ENCODE peak calls at places on chromosomes 4 and X, in six cellular contexts. One of them, this sample, is unnamed. For H3K9me3, the result is how much of the 10 kb centered on the place peaks cover.

GRCh38 chrX:71586929-71587328 is 8.7 kb downstream of the GCNA start:
- DNase-seq in SJSA1: no peak
- DNase-seq in SK-N-SH: no peak
- DNase-seq in SK-N-MC: no peak
- DNase-seq in thoracic aorta: no peak
- DNase-seq in right atrium auricular region: no peak
- DNase-seq in this sample: no peak

GRCh38 chr4:171583790-171584189 is 229.4 kb upstream of the GALNTL6 start:
- DNase-seq in SJSA1: no peak
- DNase-seq in right atrium auricular region: no peak
- DNase-seq in SK-N-SH: no peak
- DNase-seq in SK-N-MC: peak
- DNase-seq in thoracic aorta: no peak
- DNase-seq in this sample: no peak

GRCh38 chr4:33724685-33725084 is 2519.6 kb downstream of the ARAP2 start:
- DNase-seq in right atrium auricular region: no peak
- DNase-seq in SK-N-MC: no peak
- DNase-seq in SK-N-SH: no peak
- DNase-seq in thoracic aorta: no peak
- DNase-seq in SJSA1: no peak
- DNase-seq in this sample: no peak

GRCh38 chrX:1336331-1337143 is at the start of gene IL3RA:
- DNase-seq in SK-N-SH: no peak
- DNase-seq in SJSA1: no peak
- DNase-seq in thoracic aorta: peak
- DNase-seq in right atrium auricular region: no peak
- DNase-seq in SK-N-MC: no peak
- DNase-seq in this sample: no peak

GRCh38 chrX:25013593-25014365 is 2.0 kb downstream of the ARX start:
- DNase-seq in SJSA1: no peak
- DNase-seq in right atrium auricular region: no peak
- DNase-seq in thoracic aorta: no peak
- DNase-seq in SK-N-SH: peak
- DNase-seq in SK-N-MC: no peak
- DNase-seq in this sample: no peak

GRCh38 chrX:1582686-1583437 is 8.5 kb upstream of the AKAP17A start:
- DNase-seq in right atrium auricular region: peak
- DNase-seq in SK-N-SH: no peak
- DNase-seq in thoracic aorta: no peak
- DNase-seq in SJSA1: peak
- DNase-seq in SK-N-MC: no peak
- DNase-seq in this sample: peak

GRCh38 chr4:150002561-150002960 is 75.7 kb upstream of the DCLK2 start:
- DNase-seq in thoracic aorta: no peak
- DNase-seq in SK-N-MC: no peak
- DNase-seq in SJSA1: no peak
- DNase-seq in right atrium auricular region: no peak
- DNase-seq in SK-N-SH: no peak
- DNase-seq in this sample: no peak

GRCh38 chr4:113222006-113222405 is 172.6 kb downstream of the ANK2 start:
- DNase-seq in SK-N-MC: no peak
- DNase-seq in SK-N-SH: no peak
- DNase-seq in thoracic aorta: no peak
- DNase-seq in SJSA1: peak
- DNase-seq in right atrium auricular region: no peak
- DNase-seq in this sample: no peak

GRCh38 chr4:52069566-52069965 is 18.5 kb downstream of the SPATA18 start:
- DNase-seq in SK-N-SH: no peak
- DNase-seq in SJSA1: no peak
- DNase-seq in SK-N-MC: no peak
- DNase-seq in thoracic aorta: no peak
- DNase-seq in right atrium auricular region: no peak
- DNase-seq in this sample: no peak

GRCh38 chr4:178745203-178745602 is 1303.0 kb upstream of the AGA start:
- DNase-seq in SJSA1: no peak
- DNase-seq in thoracic aorta: no peak
- DNase-seq in right atrium auricular region: no peak
- DNase-seq in SK-N-SH: no peak
- DNase-seq in SK-N-MC: no peak
- DNase-seq in this sample: no peak

GRCh38 chr4:36399762-36400353 is 118.4 kb downstream of the DTHD1 start:
- DNase-seq in SK-N-MC: no peak
- DNase-seq in right atrium auricular region: no peak
- DNase-seq in SK-N-SH: no peak
- DNase-seq in SJSA1: no peak
- DNase-seq in thoracic aorta: no peak
- DNase-seq in this sample: peak

DNA sequence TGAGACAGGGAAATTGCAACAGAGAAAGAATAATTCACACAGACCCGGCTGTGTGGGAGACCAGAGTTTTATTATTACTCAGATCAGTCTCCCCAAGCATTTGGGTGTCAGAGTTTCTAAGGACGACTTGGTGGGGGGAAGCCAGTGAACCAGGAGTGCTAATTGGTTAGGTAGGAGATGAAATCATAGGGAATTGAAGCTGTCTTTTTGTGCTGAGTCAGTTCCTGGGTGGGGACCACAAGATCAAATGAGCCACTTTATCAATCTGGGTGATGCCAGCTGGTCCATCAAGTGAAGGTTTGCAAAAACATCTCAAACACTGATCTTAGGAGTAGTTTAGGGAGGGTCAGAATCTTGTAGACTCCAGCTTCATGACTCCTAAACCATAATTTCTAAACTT is 560.7 kb downstream of the ADGRL3 start:
- DNase-seq in right atrium auricular region: no peak
- DNase-seq in SK-N-SH: no peak
- DNase-seq in SK-N-MC: no peak
- DNase-seq in SJSA1: no peak
- DNase-seq in thoracic aorta: no peak
- DNase-seq in this sample: no peak
- H3K9me3 ChIP-seq in right atrium auricular region: under half
- H3K9me3 ChIP-seq in SK-N-SH: under half
- H3K9me3 ChIP-seq in SK-N-MC: under half
- H3K9me3 ChIP-seq in SJSA1: under half
- H3K9me3 ChIP-seq in thoracic aorta: under half
- H3K9me3 ChIP-seq in this sample: under half

DNA sequence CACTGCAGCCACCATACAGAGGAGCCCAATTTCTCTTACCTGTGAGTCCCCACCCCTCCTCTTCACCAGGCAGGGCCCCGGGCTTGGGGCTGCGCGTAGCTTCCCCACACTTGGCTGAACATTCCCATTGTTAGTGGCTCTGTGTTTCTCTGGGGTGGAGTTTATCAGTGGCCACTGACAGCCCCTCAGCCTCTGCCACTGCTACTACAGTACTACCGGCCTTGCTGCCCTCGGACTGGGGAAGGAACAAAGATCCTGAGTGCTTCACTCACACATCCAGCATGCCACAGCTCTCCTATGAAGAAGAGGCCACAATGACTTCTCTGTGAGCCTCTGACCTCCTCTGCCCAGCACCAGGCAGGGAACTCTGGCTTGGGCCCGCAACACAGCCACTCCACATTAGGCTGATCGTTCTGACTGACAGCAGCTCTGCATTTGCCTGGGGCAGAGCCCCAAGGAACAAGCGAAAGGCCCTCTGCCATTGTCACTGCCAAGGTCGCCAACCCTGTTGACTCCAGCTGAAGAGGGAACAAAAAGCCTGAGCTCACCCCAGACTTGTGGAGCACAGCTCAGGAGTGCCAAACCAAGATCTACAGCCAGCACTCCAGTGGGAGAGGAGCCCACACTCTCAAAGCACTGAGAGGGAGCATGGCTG is 24.0 kb downstream of the ABCB7 start:
- DNase-seq in SK-N-SH: no peak
- DNase-seq in thoracic aorta: no peak
- DNase-seq in SJSA1: no peak
- DNase-seq in SK-N-MC: no peak
- DNase-seq in right atrium auricular region: no peak
- DNase-seq in this sample: no peak
- H3K9me3 ChIP-seq in SK-N-SH: under half
- H3K9me3 ChIP-seq in thoracic aorta: under half
- H3K9me3 ChIP-seq in SJSA1: under half
- H3K9me3 ChIP-seq in SK-N-MC: under half
- H3K9me3 ChIP-seq in right atrium auricular region: under half
- H3K9me3 ChIP-seq in this sample: under half

GRCh38 chr4:73885570-73886230 is 16.5 kb downstream of the CXCL1 start:
- DNase-seq in SK-N-SH: no peak
- DNase-seq in SJSA1: no peak
- DNase-seq in SK-N-MC: no peak
- DNase-seq in thoracic aorta: no peak
- DNase-seq in right atrium auricular region: no peak
- DNase-seq in this sample: no peak
- H3K9me3 ChIP-seq in SK-N-SH: under half
- H3K9me3 ChIP-seq in SJSA1: under half
- H3K9me3 ChIP-seq in SK-N-MC: under half
- H3K9me3 ChIP-seq in thoracic aorta: under half
- H3K9me3 ChIP-seq in right atrium auricular region: under half
- H3K9me3 ChIP-seq in this sample: under half

GRCh38 chr4:110629214-110629754 is 6.4 kb upstream of the PITX2 start:
- DNase-seq in SJSA1: no peak
- DNase-seq in thoracic aorta: no peak
- DNase-seq in right atrium auricular region: peak
- DNase-seq in SK-N-MC: no peak
- DNase-seq in SK-N-SH: no peak
- DNase-seq in this sample: no peak
- H3K9me3 ChIP-seq in SJSA1: under half
- H3K9me3 ChIP-seq in thoracic aorta: under half
- H3K9me3 ChIP-seq in right atrium auricular region: under half
- H3K9me3 ChIP-seq in SK-N-MC: under half
- H3K9me3 ChIP-seq in SK-N-SH: under half
- H3K9me3 ChIP-seq in this sample: under half

GRCh38 chr4:605702-606425 is 19.5 kb upstream of the PDE6B start:
- DNase-seq in thoracic aorta: no peak
- DNase-seq in SK-N-SH: no peak
- DNase-seq in right atrium auricular region: no peak
- DNase-seq in SJSA1: no peak
- DNase-seq in SK-N-MC: no peak
- DNase-seq in this sample: no peak

GRCh38 chr4:609400-610050 is 15.8 kb upstream of the PDE6B start:
- DNase-seq in SK-N-SH: no peak
- DNase-seq in SJSA1: no peak
- DNase-seq in SK-N-MC: no peak
- DNase-seq in thoracic aorta: no peak
- DNase-seq in right atrium auricular region: no peak
- DNase-seq in this sample: no peak

GRCh38 chr4:610411-611261 is 14.7 kb upstream of the PDE6B start:
- DNase-seq in thoracic aorta: no peak
- DNase-seq in SK-N-SH: no peak
- DNase-seq in SK-N-MC: no peak
- DNase-seq in SJSA1: no peak
- DNase-seq in right atrium auricular region: no peak
- DNase-seq in this sample: no peak

GRCh38 chr4:612052-612748 is 13.2 kb upstream of the PDE6B start:
- DNase-seq in right atrium auricular region: no peak
- DNase-seq in thoracic aorta: no peak
- DNase-seq in SK-N-SH: no peak
- DNase-seq in SK-N-MC: no peak
- DNase-seq in SJSA1: no peak
- DNase-seq in this sample: no peak

DNA sequence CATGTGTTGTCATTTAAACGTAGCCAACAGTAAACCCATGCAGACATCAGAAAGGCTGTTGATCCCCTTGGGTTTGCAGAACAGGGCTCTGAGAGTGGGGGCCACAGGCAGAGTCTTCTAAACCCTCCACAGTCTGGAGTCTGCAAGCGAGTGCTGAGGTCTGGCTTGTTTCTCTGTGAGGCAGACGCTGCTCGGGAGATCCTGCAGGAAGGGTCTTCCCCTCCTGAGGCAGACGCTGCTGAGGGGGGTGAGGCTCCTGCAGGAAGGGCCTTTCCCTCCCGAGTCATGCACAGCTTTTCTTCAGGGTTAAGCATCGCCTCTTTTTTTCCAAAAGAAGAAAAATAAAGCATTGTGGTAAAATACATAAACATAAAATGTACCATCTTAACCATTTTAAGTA is 17.1 kb upstream of the PDE6B start:
- DNase-seq in SJSA1: no peak
- DNase-seq in SK-N-MC: no peak
- DNase-seq in SK-N-SH: no peak
- DNase-seq in right atrium auricular region: peak
- DNase-seq in thoracic aorta: no peak
- DNase-seq in this sample: no peak
- H3K9me3 ChIP-seq in SJSA1: under half
- H3K9me3 ChIP-seq in SK-N-MC: under half
- H3K9me3 ChIP-seq in SK-N-SH: under half
- H3K9me3 ChIP-seq in right atrium auricular region: under half
- H3K9me3 ChIP-seq in thoracic aorta: under half
- H3K9me3 ChIP-seq in this sample: under half

DNA sequence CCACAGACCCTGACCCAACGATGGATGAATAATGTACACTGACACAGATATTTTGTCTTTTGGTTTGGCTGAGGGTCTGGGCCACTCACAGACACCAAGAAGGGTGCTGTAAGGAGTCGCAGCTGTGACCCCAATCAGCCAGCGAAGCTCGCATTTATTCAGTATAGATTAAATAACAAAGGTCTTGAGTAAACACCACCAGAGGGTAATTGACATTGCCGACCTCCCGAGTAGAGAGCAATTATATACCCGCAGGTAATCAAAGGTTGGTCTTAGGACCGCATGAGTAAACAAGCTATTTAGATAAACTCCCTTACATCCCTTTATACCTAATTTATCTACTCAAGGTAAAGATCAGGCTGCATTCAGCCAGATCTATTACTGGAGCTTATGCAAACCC is 297.1 kb downstream of the ADAM29 start:
- DNase-seq in SK-N-SH: no peak
- DNase-seq in SJSA1: no peak
- DNase-seq in thoracic aorta: no peak
- DNase-seq in SK-N-MC: no peak
- DNase-seq in right atrium auricular region: no peak
- DNase-seq in this sample: no peak
- H3K9me3 ChIP-seq in SK-N-SH: under half
- H3K9me3 ChIP-seq in SJSA1: under half
- H3K9me3 ChIP-seq in thoracic aorta: under half
- H3K9me3 ChIP-seq in SK-N-MC: under half
- H3K9me3 ChIP-seq in right atrium auricular region: under half
- H3K9me3 ChIP-seq in this sample: under half

GRCh38 chrX:149006235-149006634 is 498.9 kb downstream of the IDS start:
- DNase-seq in thoracic aorta: no peak
- DNase-seq in SK-N-MC: no peak
- DNase-seq in SK-N-SH: no peak
- DNase-seq in SJSA1: no peak
- DNase-seq in right atrium auricular region: no peak
- DNase-seq in this sample: no peak

GRCh38 chrX:149013081-149013480 is 492.0 kb downstream of the IDS start:
- DNase-seq in SJSA1: no peak
- DNase-seq in right atrium auricular region: no peak
- DNase-seq in SK-N-SH: no peak
- DNase-seq in thoracic aorta: no peak
- DNase-seq in SK-N-MC: no peak
- DNase-seq in this sample: no peak

GRCh38 chrX:149010899-149011224 is 494.2 kb downstream of the IDS start:
- DNase-seq in thoracic aorta: no peak
- DNase-seq in SK-N-SH: no peak
- DNase-seq in SJSA1: no peak
- DNase-seq in SK-N-MC: no peak
- DNase-seq in right atrium auricular region: no peak
- DNase-seq in this sample: no peak

GRCh38 chrX:149004936-149005335 is 500.2 kb downstream of the IDS start:
- DNase-seq in right atrium auricular region: no peak
- DNase-seq in SK-N-SH: no peak
- DNase-seq in SK-N-MC: no peak
- DNase-seq in SJSA1: no peak
- DNase-seq in thoracic aorta: no peak
- DNase-seq in this sample: no peak

GRCh38 chrX:149010026-149010898 is 494.8 kb downstream of the IDS start:
- DNase-seq in thoracic aorta: no peak
- DNase-seq in SK-N-SH: no peak
- DNase-seq in SK-N-MC: no peak
- DNase-seq in SJSA1: no peak
- DNase-seq in right atrium auricular region: no peak
- DNase-seq in this sample: no peak
- H3K9me3 ChIP-seq in thoracic aorta: under half
- H3K9me3 ChIP-seq in SK-N-SH: under half
- H3K9me3 ChIP-seq in SK-N-MC: under half
- H3K9me3 ChIP-seq in SJSA1: under half
- H3K9me3 ChIP-seq in right atrium auricular region: under half
- H3K9me3 ChIP-seq in this sample: under half

This sample was measured in effector memory CD4-positive, alpha-beta T cell.